ENCODE peak calls at places on chromosome 4, in four cellular contexts. One of them, this sample, is unnamed.

GRCh38 chr4:181502611-181503010 is 740.6 kb upstream of the TENM3 start:
- DNase-seq in body of pancreas: no peak
- DNase-seq in K562: no peak
- DNase-seq in tibial artery: no peak
- DNase-seq in this sample: no peak

GRCh38 chr4:87919951-87920350 is 55.6 kb upstream of the SPP1 start:
- DNase-seq in body of pancreas: no peak
- DNase-seq in K562: no peak
- DNase-seq in tibial artery: no peak
- DNase-seq in this sample: no peak

GRCh38 chr4:123510666-123511065 is 114.1 kb downstream of the SPRY1 start:
- DNase-seq in body of pancreas: no peak
- DNase-seq in K562: no peak
- DNase-seq in tibial artery: no peak
- DNase-seq in this sample: no peak

GRCh38 chr4:152810715-152811287 is 31.0 kb downstream of the ARFIP1 start:
- DNase-seq in body of pancreas: no peak
- DNase-seq in K562: no peak
- DNase-seq in tibial artery: no peak
- DNase-seq in this sample: no peak

GRCh38 chr4:81425087-81425486 is 46.6 kb downstream of the RASGEF1B start:
- DNase-seq in body of pancreas: no peak
- DNase-seq in K562: no peak
- DNase-seq in tibial artery: no peak
- DNase-seq in this sample: no peak

GRCh38 chr4:16083217-16084191 is at the start of gene PROM1:
- DNase-seq in body of pancreas: peak
- DNase-seq in K562: no peak
- DNase-seq in tibial artery: no peak
- DNase-seq in this sample: peak

GRCh38 chr4:139720806-139721205 is 55.2 kb downstream of the MGST2 start:
- DNase-seq in body of pancreas: no peak
- DNase-seq in K562: no peak
- DNase-seq in tibial artery: no peak
- DNase-seq in this sample: no peak

GRCh38 chr4:140343303-140343702 is 30.1 kb upstream of the SCOC start:
- DNase-seq in body of pancreas: peak
- DNase-seq in K562: no peak
- DNase-seq in tibial artery: no peak
- DNase-seq in this sample: no peak

GRCh38 chr4:65089666-65090065 is 580.6 kb downstream of the EPHA5 start:
- DNase-seq in body of pancreas: no peak
- DNase-seq in K562: no peak
- DNase-seq in tibial artery: no peak
- DNase-seq in this sample: no peak

GRCh38 chr4:65654976-65655375 is 15.3 kb downstream of the EPHA5 start:
- DNase-seq in body of pancreas: no peak
- DNase-seq in K562: no peak
- DNase-seq in tibial artery: no peak
- DNase-seq in this sample: no peak

GRCh38 chr4:127586922-127587571 is 45.7 kb upstream of the INTU start:
- DNase-seq in body of pancreas: peak
- DNase-seq in K562: peak
- DNase-seq in tibial artery: no peak
- DNase-seq in this sample: peak

DNA sequence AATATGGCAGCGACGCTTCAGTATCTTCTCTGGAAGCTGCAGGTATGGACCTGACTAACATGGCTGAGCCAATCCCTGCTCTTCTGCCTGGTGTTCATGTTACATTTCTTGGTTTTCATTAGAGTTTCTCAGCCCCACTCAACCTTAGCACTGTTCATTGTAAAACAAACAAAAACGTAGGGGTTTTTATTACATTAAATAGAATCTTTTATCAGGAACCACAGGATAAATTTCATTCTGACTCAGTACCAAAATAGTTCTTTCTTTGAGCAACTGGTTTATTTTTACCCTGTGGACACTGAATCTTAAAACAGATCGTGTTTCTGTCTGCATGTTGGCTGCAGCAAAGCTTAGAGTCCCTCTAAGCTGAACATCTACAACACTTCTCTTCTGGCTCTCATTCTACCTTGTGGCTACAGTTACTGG is 27.1 kb downstream of the FHIP1A start:
- DNase-seq in body of pancreas: no peak
- DNase-seq in K562: no peak
- DNase-seq in tibial artery: no peak
- DNase-seq in this sample: no peak
- H3K27ac ChIP-seq in body of pancreas: no peak
- H3K27ac ChIP-seq in K562: no peak
- H3K27ac ChIP-seq in tibial artery: no peak
- H3K27ac ChIP-seq in this sample: no peak

DNA sequence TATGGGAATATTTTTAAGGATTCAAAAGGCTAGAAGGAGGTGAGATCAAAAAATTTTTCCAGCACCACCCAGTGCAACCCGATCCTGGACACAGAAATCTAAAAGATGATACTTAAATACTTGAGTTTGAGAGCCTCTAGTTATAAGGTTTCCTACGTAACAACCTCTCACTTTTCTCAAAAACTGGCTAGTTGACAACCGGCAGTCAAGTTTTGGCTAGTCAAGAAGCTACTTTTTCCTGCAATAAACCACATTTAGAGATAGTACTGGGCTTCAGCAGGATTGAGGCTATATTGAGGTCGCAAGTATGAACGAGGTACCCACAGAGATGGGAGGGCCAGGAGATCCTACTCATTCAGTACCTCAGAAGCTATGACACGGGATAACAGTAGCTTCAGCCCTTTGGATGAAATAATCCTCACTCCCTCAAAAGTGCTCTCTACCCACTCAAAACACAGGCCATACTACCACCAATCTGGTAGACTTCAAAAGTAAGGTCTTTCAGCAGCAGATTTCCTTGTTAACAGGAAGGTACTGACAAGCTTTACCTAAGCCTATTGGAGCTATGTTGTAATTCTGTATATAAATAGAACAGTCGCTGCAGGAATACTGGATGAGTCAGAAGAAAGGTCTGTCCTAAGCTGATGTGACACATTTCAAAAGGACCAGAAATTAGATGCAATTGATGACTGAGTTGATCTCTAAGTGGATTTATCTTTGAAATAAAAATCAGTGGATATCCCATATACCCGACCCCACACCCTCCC is 1.5 kb upstream of the TSPAN5 start:
- DNase-seq in body of pancreas: no peak
- DNase-seq in K562: no peak
- DNase-seq in tibial artery: no peak
- DNase-seq in this sample: no peak
- H3K27ac ChIP-seq in body of pancreas: peak
- H3K27ac ChIP-seq in K562: no peak
- H3K27ac ChIP-seq in tibial artery: peak
- H3K27ac ChIP-seq in this sample: no peak

DNA sequence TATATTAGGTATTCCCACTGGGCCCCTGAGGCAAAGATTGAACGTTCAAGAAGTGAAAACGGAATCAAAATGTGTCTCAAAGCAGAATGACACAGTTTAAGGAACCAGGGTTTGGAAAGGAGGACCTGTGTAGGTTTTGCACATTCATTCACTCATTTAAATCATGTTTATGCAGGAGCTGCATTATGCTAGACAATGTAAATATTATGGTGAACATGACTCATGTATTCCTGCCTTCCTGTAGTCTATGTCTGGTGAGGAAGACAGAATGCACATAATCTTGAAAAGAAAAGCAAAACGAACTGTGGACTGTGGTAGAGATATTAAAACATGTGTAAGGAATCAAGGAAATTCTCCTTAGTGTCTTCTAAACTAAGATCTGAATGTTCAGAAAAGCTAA is 311.8 kb upstream of the SMIM31 start:
- DNase-seq in body of pancreas: no peak
- DNase-seq in K562: no peak
- DNase-seq in tibial artery: no peak
- DNase-seq in this sample: no peak
- H3K27ac ChIP-seq in body of pancreas: no peak
- H3K27ac ChIP-seq in K562: no peak
- H3K27ac ChIP-seq in tibial artery: no peak
- H3K27ac ChIP-seq in this sample: no peak

DNA sequence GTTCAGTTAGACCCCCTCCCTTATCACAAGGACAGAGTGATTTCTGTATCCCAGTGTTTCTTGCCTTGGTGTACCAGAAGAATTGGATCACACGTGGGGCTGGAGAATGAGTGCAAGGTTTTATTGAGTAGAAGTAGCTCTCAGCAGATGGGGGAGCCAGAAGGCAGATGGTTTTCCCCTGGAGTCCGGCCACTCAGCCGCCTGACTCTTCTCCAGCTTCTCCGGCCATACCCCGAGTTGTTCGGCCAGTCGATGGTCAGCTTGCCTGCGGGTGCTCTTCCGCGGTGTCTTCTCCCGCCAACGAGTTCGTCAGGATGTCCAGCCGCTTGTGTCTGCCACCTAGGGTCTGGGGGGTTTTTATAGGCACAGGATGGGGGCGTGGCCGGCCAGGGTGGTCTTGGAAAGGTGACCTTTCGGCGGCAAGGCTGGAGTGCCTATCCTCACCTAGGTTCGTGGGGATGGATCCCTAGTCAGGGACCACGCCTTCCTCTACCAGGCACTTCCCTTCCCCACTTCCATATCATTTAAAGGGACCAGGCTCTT is 14.5 kb downstream of the GAB1 start:
- DNase-seq in body of pancreas: no peak
- DNase-seq in K562: no peak
- DNase-seq in tibial artery: no peak
- DNase-seq in this sample: no peak
- H3K27ac ChIP-seq in body of pancreas: no peak
- H3K27ac ChIP-seq in K562: no peak
- H3K27ac ChIP-seq in tibial artery: peak
- H3K27ac ChIP-seq in this sample: peak

GRCh38 chr4:1768367-1769034 is 24.6 kb upstream of the FGFR3 start:
- DNase-seq in body of pancreas: peak
- DNase-seq in K562: no peak
- DNase-seq in tibial artery: no peak
- DNase-seq in this sample: no peak
- H3K27ac ChIP-seq in body of pancreas: peak
- H3K27ac ChIP-seq in K562: no peak
- H3K27ac ChIP-seq in tibial artery: no peak
- H3K27ac ChIP-seq in this sample: no peak

DNA sequence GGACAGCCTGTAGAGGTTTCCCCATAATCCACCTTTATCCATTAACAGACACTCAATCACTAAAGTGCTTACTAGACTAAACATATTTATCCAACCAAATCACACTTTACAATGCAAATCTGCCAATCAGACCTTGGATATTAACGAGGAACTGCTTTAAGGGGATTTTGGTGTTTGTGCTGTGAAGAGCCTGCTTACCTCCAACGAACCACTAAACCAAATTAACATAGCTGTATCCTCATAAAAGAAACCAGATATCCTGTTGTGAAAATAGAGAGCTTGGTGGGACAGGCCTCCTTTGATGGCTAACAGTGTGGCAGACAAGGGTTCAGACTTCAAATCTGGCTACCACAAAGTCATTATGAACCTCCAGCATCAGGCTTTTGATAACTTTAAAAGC is 252.6 kb upstream of the HAND2 start:
- DNase-seq in body of pancreas: no peak
- DNase-seq in K562: no peak
- DNase-seq in tibial artery: no peak
- DNase-seq in this sample: no peak
- H3K27ac ChIP-seq in body of pancreas: no peak
- H3K27ac ChIP-seq in K562: no peak
- H3K27ac ChIP-seq in tibial artery: no peak
- H3K27ac ChIP-seq in this sample: no peak

GRCh38 chr4:154503598-154503997 is 12.0 kb upstream of the DCHS2 start:
- DNase-seq in body of pancreas: no peak
- DNase-seq in K562: peak
- DNase-seq in tibial artery: no peak
- DNase-seq in this sample: no peak

GRCh38 chr4:154511990-154512389 is 20.4 kb upstream of the DCHS2 start:
- DNase-seq in body of pancreas: no peak
- DNase-seq in K562: no peak
- DNase-seq in tibial artery: no peak
- DNase-seq in this sample: no peak

GRCh38 chr4:154506253-154506652 is 14.7 kb upstream of the DCHS2 start:
- DNase-seq in body of pancreas: no peak
- DNase-seq in K562: peak
- DNase-seq in tibial artery: no peak
- DNase-seq in this sample: no peak

GRCh38 chr4:154507170-154507569 is 15.6 kb upstream of the DCHS2 start:
- DNase-seq in body of pancreas: no peak
- DNase-seq in K562: no peak
- DNase-seq in tibial artery: no peak
- DNase-seq in this sample: no peak
- H3K27ac ChIP-seq in body of pancreas: no peak
- H3K27ac ChIP-seq in K562: no peak
- H3K27ac ChIP-seq in tibial artery: no peak
- H3K27ac ChIP-seq in this sample: no peak

GRCh38 chr4:5865896-5866599 is 26.8 kb downstream of the CRMP1 start:
- DNase-seq in body of pancreas: no peak
- DNase-seq in K562: no peak
- DNase-seq in tibial artery: no peak
- DNase-seq in this sample: no peak

GRCh38 chr4:5858020-5858769 is 34.7 kb downstream of the CRMP1 start:
- DNase-seq in body of pancreas: no peak
- DNase-seq in K562: no peak
- DNase-seq in tibial artery: no peak
- DNase-seq in this sample: no peak

GRCh38 chr4:5866841-5867782 is 25.8 kb downstream of the CRMP1 start:
- DNase-seq in body of pancreas: no peak
- DNase-seq in K562: no peak
- DNase-seq in tibial artery: no peak
- DNase-seq in this sample: no peak

DNA sequence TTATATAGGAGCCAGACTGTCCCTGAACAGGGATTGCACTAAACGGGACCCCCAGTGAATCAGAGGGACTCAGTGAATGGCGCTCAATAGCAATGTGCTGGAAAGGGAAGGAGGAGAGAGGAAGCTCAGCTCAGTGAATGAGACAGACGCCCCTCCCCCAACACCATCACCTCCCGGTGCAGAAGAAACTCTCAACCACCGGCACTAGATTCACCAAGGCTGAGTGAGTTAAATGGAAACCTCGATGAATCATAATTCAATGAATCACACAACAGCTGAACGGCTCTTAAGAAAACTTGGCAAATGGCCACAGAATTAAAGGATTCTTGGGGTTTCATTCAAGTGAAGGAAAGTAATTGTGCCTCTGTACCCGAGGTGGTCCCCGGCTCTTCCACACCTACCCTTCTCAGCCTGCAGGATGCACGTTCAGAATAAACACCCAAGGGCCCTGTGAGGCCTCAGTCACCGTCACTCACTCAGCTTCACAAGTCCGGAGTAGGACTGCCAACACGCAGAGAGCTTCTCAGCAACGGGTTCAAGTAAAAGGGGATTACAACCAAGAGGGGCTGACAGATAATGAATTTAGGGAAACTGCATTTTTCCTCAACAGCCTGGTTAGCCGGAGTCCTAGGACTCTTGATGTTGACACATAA is 29.3 kb downstream of the CRMP1 start:
- DNase-seq in body of pancreas: no peak
- DNase-seq in K562: no peak
- DNase-seq in tibial artery: no peak
- DNase-seq in this sample: no peak
- H3K27ac ChIP-seq in body of pancreas: no peak
- H3K27ac ChIP-seq in K562: no peak
- H3K27ac ChIP-seq in tibial artery: no peak
- H3K27ac ChIP-seq in this sample: no peak

This sample was measured in testis.